ENCODE peak calls at places on chromosome 1, in seven cellular contexts. X is A549, U is right lobe of liver, K is body of pancreas, M is upper lobe of left lung, Y is transverse colon, C is Peyer's patch. O is an unnamed sample.

GRCh38 chr1:19074361-19074901 is 118.0 kb upstream of the IFFO2 start:
- DNase-seq in X (no peak), U (no peak), K (no peak), M (no peak), Y (no peak), C (no peak), O (no peak)

GRCh38 chr1:159088050-159088449 is 11.5 kb upstream of the AIM2 start:
- DNase-seq in X (peak; percentile 31), U (no peak), K (no peak), M (no peak), Y (no peak), C (no peak), O (no peak)

GRCh38 chr1:226737819-226738420 is 1.2 kb downstream of the ITPKB start:
- DNase-seq in X (peak; percentile 27), U (peak; percentile 60), K (peak; percentile 65), M (peak; percentile 91), Y (peak; percentile 63), C (peak; percentile 80), O (no peak)

GRCh38 chr1:90591970-90592356 is 125.1 kb downstream of the BARHL2 start:
- DNase-seq in X (no peak), U (no peak), K (no peak), M (no peak), Y (no peak), C (no peak), O (no peak)

GRCh38 chr1:198837276-198838021 is 198.6 kb downstream of the PTPRC start:
- DNase-seq in X (no peak), U (no peak), K (no peak), M (no peak), Y (peak; percentile 64), C (no peak), O (no peak)

GRCh38 chr1:234243872-234244271 is 129.4 kb upstream of the COA6 start:
- DNase-seq in X (no peak), U (no peak), K (no peak), M (no peak), Y (no peak), C (no peak), O (no peak)

GRCh38 chr1:162279099-162279498 is 97.6 kb downstream of the SPATA46 start:
- DNase-seq in X (no peak), U (no peak), K (no peak), M (no peak), Y (no peak), C (no peak), O (no peak)

GRCh38 chr1:100736766-100737165 is 17.2 kb downstream of the VCAM1 start:
- DNase-seq in X (no peak), U (no peak), K (no peak), M (no peak), Y (no peak), C (no peak), O (no peak)

GRCh38 chr1:41735587-41736290 is 183.0 kb downstream of the HIVEP3 start:
- DNase-seq in X (no peak), U (no peak), K (no peak), M (no peak), Y (no peak), C (no peak), O (no peak)

GRCh38 chr1:9797049-9797448 is 26.7 kb downstream of the CLSTN1 start:
- DNase-seq in X (no peak), U (no peak), K (no peak), M (no peak), Y (no peak), C (no peak), O (no peak)

GRCh38 chr1:45960930-45961715 is 157.7 kb downstream of the MAST2 start:
- DNase-seq in X (no peak), U (no peak), K (no peak), M (no peak), Y (no peak), C (no peak), O (no peak)

GRCh38 chr1:29569971-29570634 is 333.8 kb downstream of the PTPRU start:
- DNase-seq in X (peak; percentile 44), U (no peak), K (no peak), M (no peak), Y (no peak), C (no peak), O (no peak)

GRCh38 chr1:26482921-26483320 is 10.7 kb downstream of the HMGN2 start:
- DNase-seq in X (no peak), U (no peak), K (no peak), M (no peak), Y (no peak), C (no peak), O (no peak)

GRCh38 chr1:38719880-38720279 is 139.7 kb downstream of the RRAGC start:
- DNase-seq in X (no peak), U (no peak), K (no peak), M (no peak), Y (no peak), C (no peak), O (peak; percentile 90)

GRCh38 chr1:38727629-38728175 is 131.9 kb downstream of the RRAGC start:
- DNase-seq in X (no peak), U (no peak), K (no peak), M (no peak), Y (no peak), C (no peak), O (no peak)

GRCh38 chr1:38728176-38728908 is 131.2 kb downstream of the RRAGC start:
- DNase-seq in X (no peak), U (peak; percentile 48), K (peak; percentile 10), M (no peak), Y (peak; percentile 14), C (no peak), O (no peak)

GRCh38 chr1:38721816-38722215 is 137.8 kb downstream of the RRAGC start:
- DNase-seq in X (no peak), U (no peak), K (no peak), M (no peak), Y (no peak), C (no peak), O (no peak)

GRCh38 chr1:38724160-38725131 is 135.1 kb downstream of the RRAGC start:
- DNase-seq in X (no peak), U (no peak), K (no peak), M (no peak), Y (no peak), C (no peak), O (no peak)
- H3K4me3 ChIP-seq in X (no peak overlapping the region), U (no peak overlapping the region), K (no peak overlapping the region), M (no peak overlapping the region), Y (no peak overlapping the region), C (no peak overlapping the region), O (no peak overlapping the region)

GRCh38 chr1:225428066-225428878 is 434 bp upstream of the LBR start:
- DNase-seq in X (peak; percentile 90), U (peak; percentile 97), K (peak; percentile 94), M (peak; percentile 98), Y (peak; percentile 95), C (peak; percentile 96), O (no peak)
- TF ChIP-seq POLR2A in X (peak; percentile 71), U (peak; percentile 92), K (peak; percentile 83), M (peak; percentile 43), Y (peak; percentile 90), C (peak; percentile 88), O (peak; percentile 85)

GRCh38 chr1:11470912-11471311 is 8.0 kb upstream of the DISP3 start:
- DNase-seq in X (no peak), U (no peak), K (no peak), M (no peak), Y (no peak), C (no peak), O (no peak)

GRCh38 chr1:11471473-11471872 is 7.5 kb upstream of the DISP3 start:
- DNase-seq in X (no peak), U (no peak), K (no peak), M (no peak), Y (no peak), C (no peak), O (no peak)

GRCh38 chr1:11475718-11476117 is 3.2 kb upstream of the DISP3 start:
- DNase-seq in X (no peak), U (no peak), K (no peak), M (no peak), Y (no peak), C (no peak), O (no peak)

GRCh38 chr1:11472284-11472683 is 6.7 kb upstream of the DISP3 start:
- DNase-seq in X (no peak), U (no peak), K (no peak), M (no peak), Y (no peak), C (no peak), O (no peak)

DNA sequence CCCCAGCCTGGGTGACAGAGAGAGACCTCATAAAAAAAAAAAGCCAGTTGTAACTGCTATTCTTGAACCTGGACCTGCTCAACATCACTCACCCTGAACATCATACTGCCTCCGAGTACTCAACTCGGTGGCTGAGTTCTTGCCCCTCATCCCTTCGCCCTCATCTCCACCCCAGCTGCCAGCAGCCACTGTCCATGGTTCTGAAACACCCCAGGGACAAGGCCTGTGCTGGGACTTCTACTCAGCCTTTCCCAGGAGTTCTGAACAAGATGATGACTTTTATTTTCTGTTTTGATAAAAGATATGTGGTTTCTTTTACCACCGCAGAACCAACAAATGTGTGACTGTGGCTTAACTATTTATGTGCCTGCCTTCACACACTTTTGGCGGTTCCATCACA is 5.3 kb upstream of the DISP3 start:
- DNase-seq in X (no peak), U (no peak), K (no peak), M (no peak), Y (no peak), C (no peak), O (no peak)
- H3K4me3 ChIP-seq in X (no peak overlapping the region), U (no peak overlapping the region), K (no peak overlapping the region), M (no peak overlapping the region), Y (no peak overlapping the region), C (no peak overlapping the region), O (no peak overlapping the region)

GRCh38 chr1:66332524-66332853 is 201.5 kb upstream of the SGIP1 start:
- DNase-seq in X (no peak), U (no peak), K (no peak), M (no peak), Y (no peak), C (no peak), O (no peak)

GRCh38 chr1:66335125-66335524 is 198.8 kb upstream of the SGIP1 start:
- DNase-seq in X (no peak), U (no peak), K (no peak), M (no peak), Y (no peak), C (no peak), O (no peak)

GRCh38 chr1:66334311-66334710 is 199.6 kb upstream of the SGIP1 start:
- DNase-seq in X (no peak), U (no peak), K (no peak), M (no peak), Y (no peak), C (no peak), O (no peak)

GRCh38 chr1:66331641-66332523 is 202.1 kb upstream of the SGIP1 start:
- DNase-seq in X (peak; percentile 87), U (peak; percentile 74), K (peak; percentile 46), M (no peak), Y (peak; percentile 64), C (peak; percentile 51), O (no peak)

DNA sequence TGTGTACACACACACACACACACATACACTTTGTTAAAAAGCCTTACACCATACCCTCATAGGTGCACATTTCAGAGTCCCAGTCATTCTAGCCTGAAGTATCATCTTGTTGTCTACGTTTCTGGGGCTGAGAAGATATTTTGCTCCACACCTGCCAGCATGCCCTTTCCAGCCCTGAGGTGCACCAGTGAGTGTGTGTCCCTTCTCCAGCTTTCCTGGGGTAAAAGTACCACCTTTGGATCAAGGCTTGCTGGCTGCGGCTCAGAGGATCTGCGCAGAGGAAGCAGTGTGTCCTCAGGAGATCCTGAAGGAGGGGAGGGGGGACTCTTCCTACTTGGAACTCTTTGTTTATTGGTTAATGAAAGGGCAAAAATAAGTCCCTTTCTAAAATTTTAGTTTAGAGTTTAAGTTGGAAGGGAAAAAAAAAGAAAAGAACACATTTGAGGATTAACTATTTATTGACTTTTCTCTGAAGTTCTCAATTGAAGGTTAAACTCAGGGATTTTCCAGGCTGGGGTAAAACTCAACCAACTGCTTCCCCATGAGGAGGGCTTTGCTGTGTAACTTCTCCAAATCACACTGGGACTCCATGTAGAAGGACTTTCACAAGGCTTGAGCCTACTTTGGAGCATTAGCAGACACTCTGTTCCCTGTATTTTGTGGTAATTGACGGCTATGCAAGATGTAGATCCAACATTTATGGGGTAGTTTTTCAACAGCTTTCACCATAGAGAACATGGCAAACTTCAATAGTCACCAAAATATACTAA is 200.3 kb upstream of the SGIP1 start:
- DNase-seq in X (no peak), U (no peak), K (no peak), M (no peak), Y (peak; percentile 28), C (peak; percentile 46), O (no peak)
- TF ChIP-seq POLR2A in X (no peak), U (peak; percentile 11), K (no peak), M (no peak), Y (no peak), C (no peak), O (no peak)